ENCODE peak calls at places on chromosomes 1 and 21, in four cellular contexts. One of them, this sample, is unnamed.

GRCh38 chr1:239891621-239892358 is 199.9 kb upstream of the FMN2 start:
- DNase-seq in endodermal cell: no peak
- DNase-seq in mucosa of descending colon: no peak
- DNase-seq in Panc1: no peak
- DNase-seq in this sample: no peak

GRCh38 chr1:44112486-44112885 is 6.1 kb upstream of the KLF17 start:
- DNase-seq in endodermal cell: no peak
- DNase-seq in mucosa of descending colon: no peak
- DNase-seq in Panc1: no peak
- DNase-seq in this sample: no peak

GRCh38 chr1:228284148-228284495 is 76.3 kb downstream of the OBSCN start:
- DNase-seq in endodermal cell: peak
- DNase-seq in mucosa of descending colon: no peak
- DNase-seq in Panc1: no peak
- DNase-seq in this sample: no peak

GRCh38 chr1:32988665-32989064 is 24.1 kb upstream of the RNF19B start:
- DNase-seq in endodermal cell: no peak
- DNase-seq in mucosa of descending colon: no peak
- DNase-seq in Panc1: no peak
- DNase-seq in this sample: no peak

GRCh38 chr21:42103843-42104242 is 32.7 kb downstream of the UMODL1 start:
- DNase-seq in endodermal cell: no peak
- DNase-seq in mucosa of descending colon: no peak
- DNase-seq in Panc1: no peak
- DNase-seq in this sample: no peak

GRCh38 chr1:69991644-69992043 is 213.7 kb downstream of the LRRC40 start:
- DNase-seq in endodermal cell: no peak
- DNase-seq in mucosa of descending colon: no peak
- DNase-seq in Panc1: no peak
- DNase-seq in this sample: no peak

GRCh38 chr1:2412773-2413494 is 570 bp upstream of the PEX10 start:
- DNase-seq in endodermal cell: no peak
- DNase-seq in mucosa of descending colon: no peak
- DNase-seq in Panc1: no peak
- DNase-seq in this sample: no peak

GRCh38 chr1:1573843-1574720 is 581 bp downstream of the SSU72 start:
- DNase-seq in endodermal cell: peak
- DNase-seq in mucosa of descending colon: peak
- DNase-seq in Panc1: no peak
- DNase-seq in this sample: no peak

GRCh38 chr1:24112381-24113169 is 640 bp upstream of the MYOM3 start:
- DNase-seq in endodermal cell: peak
- DNase-seq in mucosa of descending colon: peak
- DNase-seq in Panc1: peak
- DNase-seq in this sample: peak

GRCh38 chr1:32744063-32744410 is 41.5 kb upstream of the SYNC start:
- DNase-seq in endodermal cell: no peak
- DNase-seq in mucosa of descending colon: no peak
- DNase-seq in Panc1: no peak
- DNase-seq in this sample: no peak

GRCh38 chr21:33478858-33479678 is 706 bp downstream of the TMEM50B start:
- DNase-seq in endodermal cell: peak
- DNase-seq in mucosa of descending colon: peak
- DNase-seq in Panc1: no peak
- DNase-seq in this sample: no peak

GRCh38 chr1:65278344-65279091 is 30.8 kb upstream of the DNAJC6 start:
- DNase-seq in endodermal cell: peak
- DNase-seq in mucosa of descending colon: no peak
- DNase-seq in Panc1: no peak
- DNase-seq in this sample: no peak

GRCh38 chr21:32364387-32364786 is 28.4 kb downstream of the URB1 start:
- DNase-seq in endodermal cell: no peak
- DNase-seq in mucosa of descending colon: peak
- DNase-seq in Panc1: no peak
- DNase-seq in this sample: no peak

GRCh38 chr1:156122519-156123355 is 8.2 kb downstream of the LMNA start:
- DNase-seq in endodermal cell: peak
- DNase-seq in mucosa of descending colon: peak
- DNase-seq in Panc1: peak
- DNase-seq in this sample: no peak

DNA sequence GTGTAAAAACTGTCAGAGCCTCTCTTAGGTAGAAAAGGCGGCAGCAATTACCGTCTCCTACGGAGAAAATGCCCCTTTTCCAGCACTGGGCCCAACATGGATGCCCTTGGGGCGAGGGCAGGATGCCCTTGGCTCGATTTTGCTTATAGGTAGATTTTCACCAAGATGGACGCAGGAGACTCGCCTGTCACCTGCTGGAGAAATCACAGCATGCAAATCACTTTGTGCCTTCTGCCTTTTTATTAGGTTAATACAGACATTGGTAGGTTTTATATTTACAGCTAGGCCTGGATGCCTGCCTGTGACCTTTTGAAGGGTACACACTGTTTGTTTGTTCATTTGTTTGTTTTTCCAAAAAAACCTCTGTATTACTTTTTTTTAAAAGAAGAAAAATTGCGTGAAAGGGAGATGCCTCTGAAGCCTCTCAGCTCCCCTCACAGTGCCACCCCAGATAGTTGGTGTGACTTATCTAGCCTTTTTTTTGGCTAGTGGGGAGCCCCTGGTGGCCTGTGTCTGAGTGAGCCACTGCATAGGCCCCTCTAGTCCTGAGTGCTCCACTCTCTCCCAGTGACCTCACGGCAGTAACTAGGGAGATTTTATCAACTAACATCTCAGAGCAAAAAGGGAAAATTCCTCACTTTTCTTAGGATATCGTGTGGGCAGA is 2.5 kb downstream of the ATP1B1 start:
- DNase-seq in endodermal cell: peak
- DNase-seq in mucosa of descending colon: peak
- DNase-seq in Panc1: peak
- DNase-seq in this sample: no peak
- TF ChIP-seq CTCF in endodermal cell: peak
- TF ChIP-seq CTCF in mucosa of descending colon: no peak
- TF ChIP-seq CTCF in Panc1: peak
- TF ChIP-seq CTCF in this sample: no peak

GRCh38 chr1:13700521-13701273 is 709 bp downstream of the PRDM2 start:
- DNase-seq in endodermal cell: peak
- DNase-seq in mucosa of descending colon: peak
- DNase-seq in Panc1: no peak
- DNase-seq in this sample: no peak

GRCh38 chr1:13699510-13699909 is 478 bp upstream of the PRDM2 start:
- DNase-seq in endodermal cell: peak
- DNase-seq in mucosa of descending colon: peak
- DNase-seq in Panc1: no peak
- DNase-seq in this sample: no peak

GRCh38 chr1:13694886-13695684 is 4.9 kb upstream of the PRDM2 start:
- DNase-seq in endodermal cell: no peak
- DNase-seq in mucosa of descending colon: no peak
- DNase-seq in Panc1: no peak
- DNase-seq in this sample: no peak

GRCh38 chr1:13699936-13700520 is at the start of gene PRDM2:
- DNase-seq in endodermal cell: peak
- DNase-seq in mucosa of descending colon: peak
- DNase-seq in Panc1: no peak
- DNase-seq in this sample: no peak

GRCh38 chr1:13697738-13698137 is 2.2 kb upstream of the PRDM2 start:
- DNase-seq in endodermal cell: no peak
- DNase-seq in mucosa of descending colon: no peak
- DNase-seq in Panc1: no peak
- DNase-seq in this sample: no peak
- TF ChIP-seq CTCF in endodermal cell: peak
- TF ChIP-seq CTCF in mucosa of descending colon: no peak
- TF ChIP-seq CTCF in Panc1: peak
- TF ChIP-seq CTCF in this sample: no peak

DNA sequence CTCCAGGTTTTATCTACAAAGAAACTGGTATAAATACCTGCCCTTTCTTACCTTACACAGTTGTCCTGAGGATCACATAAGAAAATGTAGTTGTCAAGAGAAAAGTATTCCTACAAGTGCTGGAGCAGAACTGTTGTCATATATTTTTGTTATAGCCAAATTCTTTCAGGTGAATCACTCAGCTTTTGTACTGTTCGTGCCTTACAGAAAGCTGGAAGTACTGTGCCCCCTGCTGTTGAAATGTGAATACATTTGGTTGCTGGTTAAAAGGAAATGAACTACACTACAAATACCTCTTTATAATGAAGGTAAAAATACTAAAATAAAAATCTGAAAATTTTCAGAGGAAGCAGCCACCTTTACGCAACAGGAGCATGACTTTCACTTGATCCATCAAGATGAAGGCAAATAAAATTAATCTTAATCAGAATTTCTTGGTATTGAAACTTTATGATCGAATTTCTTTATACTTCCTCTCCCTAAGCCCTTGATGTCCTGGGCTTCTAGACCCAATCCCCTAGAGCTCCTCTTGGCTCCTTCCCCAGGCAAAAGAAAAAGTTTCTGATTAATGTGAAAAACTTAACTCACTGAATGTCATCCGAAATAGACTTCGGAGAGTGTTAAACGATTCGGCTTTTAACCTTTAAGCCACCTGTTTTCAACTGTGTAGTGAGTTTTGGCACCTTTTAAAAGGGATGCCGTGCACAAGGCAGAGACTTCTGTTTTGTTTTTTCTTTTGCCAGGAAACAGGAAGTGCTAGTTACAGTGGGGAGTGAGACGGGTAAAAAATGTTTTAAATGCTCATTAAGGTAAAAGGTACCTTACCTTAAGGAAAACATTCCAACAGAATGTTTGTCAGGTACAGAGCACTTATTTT is 12.5 kb downstream of the CHML start:
- DNase-seq in endodermal cell: no peak
- DNase-seq in mucosa of descending colon: no peak
- DNase-seq in Panc1: no peak
- DNase-seq in this sample: no peak
- TF ChIP-seq CTCF in endodermal cell: peak
- TF ChIP-seq CTCF in mucosa of descending colon: peak
- TF ChIP-seq CTCF in Panc1: peak
- TF ChIP-seq CTCF in this sample: peak

DNA sequence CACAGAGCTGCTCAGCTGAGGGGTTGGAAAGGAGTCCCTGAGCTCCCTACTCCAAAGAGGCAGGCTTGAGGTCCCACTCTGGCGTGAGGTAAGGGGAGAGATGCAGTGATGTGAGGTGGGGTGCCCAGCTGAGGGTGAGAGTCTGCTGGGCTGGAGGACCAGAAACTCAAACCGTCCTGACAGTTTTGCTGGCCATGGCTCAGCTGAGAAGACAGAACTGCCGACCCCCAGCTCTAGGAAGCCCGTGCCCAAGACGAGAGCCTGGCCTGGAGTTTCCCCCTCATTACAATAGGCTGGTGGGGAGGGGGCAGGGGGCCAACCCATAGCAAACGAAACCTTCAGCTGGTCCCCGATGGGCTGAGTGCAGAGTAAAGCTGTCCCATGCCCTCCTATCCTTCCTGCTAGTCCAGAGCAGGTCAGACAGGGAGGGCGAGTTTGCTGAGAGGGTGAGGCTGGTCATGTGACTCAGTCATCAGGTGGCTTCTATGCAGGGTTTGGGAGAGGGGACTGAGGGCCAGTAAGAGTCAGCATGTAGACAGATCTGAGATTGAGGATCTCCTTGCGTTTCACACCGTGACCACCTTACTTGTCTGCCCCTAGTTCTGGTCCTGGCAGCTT is 129.3 kb downstream of the PRDM2 start:
- DNase-seq in endodermal cell: no peak
- DNase-seq in mucosa of descending colon: peak
- DNase-seq in Panc1: no peak
- DNase-seq in this sample: no peak
- TF ChIP-seq CTCF in endodermal cell: no peak
- TF ChIP-seq CTCF in mucosa of descending colon: no peak
- TF ChIP-seq CTCF in Panc1: no peak
- TF ChIP-seq CTCF in this sample: no peak

DNA sequence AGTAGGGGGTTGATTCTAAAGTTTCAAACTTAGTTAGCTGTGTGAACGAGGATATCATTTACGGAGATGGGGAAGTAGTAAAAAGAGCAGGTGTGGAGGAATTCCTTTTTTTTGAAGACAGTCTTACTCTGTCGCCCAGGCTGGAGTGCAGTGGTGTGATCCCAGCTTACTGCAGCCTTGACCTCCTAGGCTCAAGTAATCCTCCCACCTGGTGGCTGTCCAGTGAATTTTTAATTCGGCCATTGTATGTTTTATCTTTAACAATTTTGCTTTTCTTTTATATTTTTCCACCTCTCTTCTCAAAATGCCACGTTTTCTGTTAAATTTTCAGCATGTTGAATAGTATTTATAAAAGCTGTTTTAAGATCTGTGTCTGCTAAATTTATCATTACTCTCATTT is 12.3 kb upstream of the CENPF start:
- DNase-seq in endodermal cell: no peak
- DNase-seq in mucosa of descending colon: no peak
- DNase-seq in Panc1: no peak
- DNase-seq in this sample: no peak
- TF ChIP-seq CTCF in endodermal cell: peak
- TF ChIP-seq CTCF in mucosa of descending colon: no peak
- TF ChIP-seq CTCF in Panc1: no peak
- TF ChIP-seq CTCF in this sample: no peak

DNA sequence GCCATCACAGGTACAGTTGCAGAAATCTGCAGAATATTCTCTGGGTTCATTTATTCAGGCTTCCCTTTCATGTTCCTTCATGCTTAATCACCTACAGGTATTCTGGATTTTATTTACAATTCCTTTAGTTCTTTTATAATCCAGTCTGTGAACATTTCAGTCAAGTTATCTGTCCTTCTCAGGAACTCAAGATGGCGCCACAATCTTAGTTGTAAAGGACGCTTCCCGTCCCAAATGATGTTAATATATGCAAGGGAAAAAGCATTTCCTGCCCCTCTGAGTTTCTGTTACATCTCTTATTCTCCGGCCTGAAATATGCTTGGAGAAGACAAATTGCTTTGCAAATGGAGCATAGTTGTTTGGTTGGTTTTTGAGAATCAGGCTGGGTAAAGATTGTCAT is 19.3 kb downstream of the F3 start:
- DNase-seq in endodermal cell: no peak
- DNase-seq in mucosa of descending colon: no peak
- DNase-seq in Panc1: no peak
- DNase-seq in this sample: peak
- TF ChIP-seq CTCF in endodermal cell: peak
- TF ChIP-seq CTCF in mucosa of descending colon: peak
- TF ChIP-seq CTCF in Panc1: peak
- TF ChIP-seq CTCF in this sample: peak

GRCh38 chr1:234479310-234479559 is 256 bp upstream of the TARBP1 start:
- DNase-seq in endodermal cell: no peak
- DNase-seq in mucosa of descending colon: no peak
- DNase-seq in Panc1: no peak
- DNase-seq in this sample: no peak

GRCh38 chr1:234477373-234478151 is 1.4 kb downstream of the TARBP1 start:
- DNase-seq in endodermal cell: no peak
- DNase-seq in mucosa of descending colon: no peak
- DNase-seq in Panc1: no peak
- DNase-seq in this sample: no peak

GRCh38 chr1:234478152-234478480 is 863 bp downstream of the TARBP1 start:
- DNase-seq in endodermal cell: no peak
- DNase-seq in mucosa of descending colon: peak
- DNase-seq in Panc1: no peak
- DNase-seq in this sample: no peak

GRCh38 chr1:234479866-234480265 is 887 bp upstream of the TARBP1 start:
- DNase-seq in endodermal cell: no peak
- DNase-seq in mucosa of descending colon: no peak
- DNase-seq in Panc1: no peak
- DNase-seq in this sample: no peak

GRCh38 chr1:234478481-234479309 is at the start of gene TARBP1:
- DNase-seq in endodermal cell: peak
- DNase-seq in mucosa of descending colon: peak
- DNase-seq in Panc1: no peak
- DNase-seq in this sample: peak
- TF ChIP-seq CTCF in endodermal cell: no peak
- TF ChIP-seq CTCF in mucosa of descending colon: peak
- TF ChIP-seq CTCF in Panc1: peak
- TF ChIP-seq CTCF in this sample: peak

GRCh38 chr21:37855568-37856391 is 60.5 kb downstream of the KCNJ6 start:
- DNase-seq in endodermal cell: no peak
- DNase-seq in mucosa of descending colon: no peak
- DNase-seq in Panc1: no peak
- DNase-seq in this sample: peak
- TF ChIP-seq CTCF in endodermal cell: no peak
- TF ChIP-seq CTCF in mucosa of descending colon: no peak
- TF ChIP-seq CTCF in Panc1: no peak
- TF ChIP-seq CTCF in this sample: no peak

This sample was measured in AG09319.